ENCODE peak calls at places on chromosomes 3 and 15, in five cellular contexts. G is choroid plexus epithelial cell, B is tibial artery, U is A549, V is astrocyte. J is an unnamed sample.

GRCh38 chr3:64642327-64643151 is 45.3 kb downstream of the ADAMTS9 start:
- DNase-seq in G (no peak), B (no peak), V (no peak), U (no peak), J (no peak)

GRCh38 chr3:22106213-22106867 is 355.3 kb upstream of the ZNF385D start:
- DNase-seq in G (no peak), V (no peak), U (no peak), B (no peak), J (no peak)

GRCh38 chr3:138059261-138059660 is 49.3 kb downstream of the CLDN18 start:
- DNase-seq in V (no peak), U (no peak), G (no peak), B (no peak), J (no peak)

GRCh38 chr3:27559835-27560234 is 75.7 kb upstream of the SLC4A7 start:
- DNase-seq in V (peak; percentile 90), B (peak; percentile 74), U (no peak), G (peak; percentile 53), J (no peak)

GRCh38 chr3:171704002-171704401 is 106.3 kb downstream of the PLD1 start:
- DNase-seq in B (no peak), G (peak; percentile 72), V (peak; percentile 30), U (peak; percentile 6), J (no peak)

GRCh38 chr3:160618878-160619277 is 53.5 kb upstream of the KPNA4 start:
- DNase-seq in B (no peak), V (no peak), U (no peak), G (peak; percentile 37), J (no peak)

GRCh38 chr3:141093397-141093796 is 42.2 kb downstream of the SPSB4 start:
- DNase-seq in U (no peak), B (no peak), V (peak; percentile 23), G (no peak), J (no peak)

GRCh38 chr15:78148392-78149067 is 632 bp upstream of the IDH3A start:
- DNase-seq in G (peak; percentile 10), V (no peak), U (no peak), B (no peak), J (no peak)

GRCh38 chr15:98503970-98504369 is 144.4 kb upstream of the IGF1R start:
- DNase-seq in V (no peak), B (no peak), G (peak; percentile 30), U (no peak), J (no peak)

GRCh38 chr15:59611277-59612260 is at the start of gene GCNT3:
- DNase-seq in U (peak; percentile 97), V (peak; percentile 7), G (peak; percentile 65), B (no peak), J (no peak)

GRCh38 chr3:36319683-36320082 is 60.6 kb upstream of the STAC start:
- DNase-seq in G (no peak), V (no peak), U (no peak), B (no peak), J (no peak)

GRCh38 chr15:40893733-40894688 is at the start of gene VPS18:
- DNase-seq in B (peak; percentile 99), U (peak; percentile 72), V (peak; percentile 90), G (peak; percentile 99), J (peak; percentile 94)

GRCh38 chr15:81108427-81108826 is 25.6 kb upstream of the CFAP161 start:
- DNase-seq in G (peak; percentile 28), B (no peak), V (no peak), U (no peak), J (no peak)

GRCh38 chr3:187165144-187165543 is 25.8 kb upstream of the RPL39L start:
- DNase-seq in G (peak; percentile 75), U (peak; percentile 21), V (peak; percentile 37), B (no peak), J (no peak)

GRCh38 chr15:33279613-33280205 is 31.1 kb upstream of the RYR3 start:
- DNase-seq in B (no peak), U (peak; percentile 54), G (peak; percentile 28), V (peak; percentile 44), J (no peak)

GRCh38 chr3:43506644-43507043 is 115.2 kb downstream of the ANO10 start:
- DNase-seq in G (no peak), V (no peak), U (no peak), B (no peak), J (no peak)
- TF ChIP-seq CTCF in G (no peak), V (no peak), U (no peak), B (no peak), J (no peak)

GRCh38 chr15:90002428-90002844 is 1.3 kb downstream of the ZNF710 start:
- DNase-seq in V (peak; percentile 29), B (peak; percentile 77), G (peak; percentile 42), U (peak; percentile 71), J (no peak)
- H3K4me3 ChIP-seq in V (peak overlapping the region; percentile 68), B (peak overlapping the region; percentile 90), G (peak overlapping the region; percentile 71), U (peak overlapping the region; percentile 85), J (peak overlapping the region; percentile 55)

GRCh38 chr3:125059488-125060245 is 3.9 kb upstream of the HEG1 start:
- DNase-seq in G (peak; percentile 55), B (no peak), V (no peak), U (no peak), J (no peak)
- TF ChIP-seq CTCF in G (peak; percentile 39), B (no peak), V (peak; percentile 28), U (no peak), J (peak; percentile 4)

GRCh38 chr3:108603689-108604088 is 14.2 kb downstream of the DZIP3 start:
- DNase-seq in U (no peak), V (peak; percentile 25), G (no peak), B (no peak), J (no peak)
- H3K4me3 ChIP-seq in U (no peak overlapping the region), V (no peak overlapping the region), G (no peak overlapping the region), B (no peak overlapping the region), J (no peak overlapping the region)

J was measured in retinal pigment epithelial cell.